ENCODE peak calls at places on chromosomes 4 and X, in ten cellular contexts. W is GM06990, H is HFF-Myc, L is psoas muscle, E is thoracic aorta, R is RWPE1, K is A673, Y is fibroblast of lung, X is adrenal gland, N is mesothelial cell of epicardium. J is an unnamed sample.

GRCh38 chr4:165684177-165684870 is 188.7 kb upstream of the TLL1 start:
- DNase-seq in H (peak), L (no peak), R (peak), W (no peak), X (no peak), N (no peak), Y (peak), K (no peak), E (no peak), J (no peak)

GRCh38 chrX:83160096-83160495 is 348.0 kb upstream of the POU3F4 start:
- DNase-seq in N (no peak), E (no peak), L (no peak), Y (no peak), W (no peak), X (no peak), K (no peak), H (no peak), R (no peak), J (no peak)

GRCh38 chrX:80572636-80573035 is 152.4 kb downstream of the TENT5D start:
- DNase-seq in K (no peak), R (no peak), H (no peak), Y (no peak), X (no peak), W (no peak), E (no peak), L (no peak), N (no peak), J (no peak)

GRCh38 chr4:47744253-47744652 is 93.6 kb downstream of the CORIN start:
- DNase-seq in W (no peak), K (no peak), E (no peak), X (no peak), Y (no peak), N (no peak), R (no peak), H (no peak), L (no peak), J (no peak)

GRCh38 chr4:26081795-26082498 is 167.9 kb downstream of the SMIM20 start:
- DNase-seq in E (no peak), W (no peak), K (peak), N (no peak), Y (peak), L (no peak), X (no peak), H (no peak), R (peak), J (no peak)

GRCh38 chr4:172982151-172982590 is 186.4 kb upstream of the GALNT7 start:
- DNase-seq in Y (peak), K (peak), W (peak), X (no peak), L (no peak), N (no peak), E (peak), R (peak), H (peak), J (no peak)

GRCh38 chr4:74365761-74366160 is 816 bp downstream of the EREG start:
- DNase-seq in L (no peak), K (peak), E (no peak), N (no peak), X (no peak), H (no peak), Y (peak), R (no peak), W (no peak), J (no peak)

GRCh38 chrX:72079607-72080006 is 52.1 kb downstream of the RTL5 start:
- DNase-seq in R (no peak), Y (no peak), H (no peak), K (no peak), L (peak), N (no peak), X (no peak), W (no peak), E (no peak), J (no peak)

GRCh38 chr4:136036744-136037143 is 1495.5 kb downstream of the PCDH18 start:
- DNase-seq in N (no peak), L (no peak), E (no peak), W (no peak), R (peak), H (no peak), K (peak), Y (peak), X (no peak), J (no peak)

GRCh38 chr4:38857354-38858096 is 908 bp upstream of the TLR6 start:
- DNase-seq in K (peak), W (peak), L (peak), H (no peak), N (no peak), Y (peak), R (peak), X (peak), E (no peak), J (no peak)

GRCh38 chr4:73414936-73415271 is 10.8 kb downstream of the ALB start:
- DNase-seq in E (no peak), R (no peak), L (no peak), X (no peak), Y (no peak), K (no peak), W (no peak), N (no peak), H (no peak), J (no peak)

GRCh38 chr4:188714488-188714887 is 575.2 kb downstream of the TRIML1 start:
- DNase-seq in R (no peak), Y (no peak), K (no peak), W (no peak), X (no peak), H (peak), E (no peak), L (no peak), N (no peak), J (no peak)

GRCh38 chr4:188714907-188715306 is 575.7 kb downstream of the TRIML1 start:
- DNase-seq in N (no peak), L (no peak), R (no peak), Y (no peak), X (no peak), H (no peak), E (no peak), K (no peak), W (no peak), J (no peak)

GRCh38 chr4:188722911-188723310 is 583.7 kb downstream of the TRIML1 start:
- DNase-seq in H (peak), L (no peak), W (no peak), R (no peak), X (no peak), K (no peak), N (no peak), Y (no peak), E (no peak), J (no peak)

GRCh38 chr4:188719794-188720193 is 580.6 kb downstream of the TRIML1 start:
- DNase-seq in K (no peak), W (no peak), H (no peak), L (no peak), R (no peak), N (no peak), E (no peak), X (no peak), Y (no peak), J (no peak)
- TF ChIP-seq CTCF in K (no peak), W (no peak), H (peak), L (no peak), R (no peak), N (peak), E (no peak), X (no peak), Y (no peak), J (peak)

GRCh38 chr4:143380651-143381050 is 44.0 kb downstream of the GAB1 start:
- DNase-seq in Y (peak), X (no peak), H (no peak), L (no peak), R (no peak), N (no peak), W (no peak), K (no peak), E (no peak), J (no peak)

GRCh38 chr4:143372093-143372915 is 35.6 kb downstream of the GAB1 start:
- DNase-seq in Y (no peak), E (no peak), W (peak), N (no peak), L (no peak), R (no peak), H (no peak), K (no peak), X (no peak), J (no peak)

GRCh38 chr4:143374771-143375170 is 38.1 kb downstream of the GAB1 start:
- DNase-seq in E (no peak), N (no peak), K (no peak), X (no peak), W (no peak), Y (no peak), H (no peak), R (no peak), L (no peak), J (no peak)

GRCh38 chr4:143377635-143378099 is 41.0 kb downstream of the GAB1 start:
- DNase-seq in N (no peak), K (no peak), H (no peak), X (no peak), Y (no peak), R (no peak), E (no peak), W (peak), L (no peak), J (no peak)

GRCh38 chr4:143375326-143376073 is 38.8 kb downstream of the GAB1 start:
- DNase-seq in N (no peak), H (no peak), E (no peak), R (no peak), X (peak), Y (peak), L (no peak), K (peak), W (no peak), J (no peak)
- TF ChIP-seq CTCF in N (no peak), H (peak), E (peak), R (peak), X (peak), Y (peak), L (peak), K (peak), W (peak), J (peak)

GRCh38 chr4:150976478-150977118 is 38.5 kb downstream of the LRBA start:
- DNase-seq in N (no peak), L (no peak), E (no peak), H (no peak), X (no peak), K (no peak), Y (no peak), W (no peak), R (no peak), J (no peak)
- TF ChIP-seq CTCF in N (no peak), L (no peak), E (no peak), H (no peak), X (no peak), K (peak), Y (no peak), W (no peak), R (no peak), J (no peak)

GRCh38 chr4:84688605-84689004 is 105.7 kb downstream of the CDS1 start:
- DNase-seq in N (no peak), W (no peak), K (no peak), Y (no peak), H (no peak), X (no peak), L (no peak), E (no peak), R (no peak), J (no peak)
- TF ChIP-seq CTCF in N (no peak), W (no peak), K (no peak), Y (no peak), H (no peak), X (no peak), L (no peak), E (no peak), R (no peak), J (no peak)

J was measured in chondrocyte.